ENCODE peak calls at places on chromosome 17, in eight cellular contexts. O is neural progenitor cell, G is A549, P is breast epithelium, W is heart left ventricle, F is right atrium auricular region, L is GM23248, X is thoracic aorta. C is an unnamed sample.
A peak's percentile ranks its signal among the peaks of the same experiment; 100 is the strongest.

GRCh38 chr17:66275651-66276050 is 26.8 kb upstream of the PRKCA start:
- DNase-seq in L (peak; percentile 98), P (peak; percentile 45), O (no peak), G (peak; percentile 97), W (no peak), F (no peak), X (peak; percentile 72), C (peak; percentile 65)

GRCh38 chr17:28897769-28898259 is 281 bp upstream of the FLOT2 start:
- DNase-seq in X (no peak), L (no peak), P (no peak), O (no peak), F (no peak), G (no peak), W (no peak), C (no peak)

GRCh38 chr17:19991252-19991885 is 13.7 kb upstream of the AKAP10 start:
- DNase-seq in F (peak; percentile 38), L (no peak), G (no peak), P (no peak), W (no peak), X (no peak), O (no peak), C (no peak)

GRCh38 chr17:55175788-55176425 is 88.9 kb upstream of the HLF start:
- DNase-seq in O (no peak), W (no peak), G (no peak), F (no peak), L (no peak), P (no peak), X (no peak), C (no peak)

GRCh38 chr17:50275279-50275678 is 1.0 kb downstream of the TMEM92 start:
- DNase-seq in O (no peak), P (no peak), L (no peak), W (no peak), X (no peak), F (no peak), G (no peak), C (no peak)

GRCh38 chr17:45073414-45074070 is 12.4 kb downstream of the NMT1 start:
- DNase-seq in W (no peak), X (no peak), P (no peak), L (peak; percentile 81), F (peak; percentile 74), G (no peak), O (no peak), C (no peak)

GRCh38 chr17:66904760-66905637 is 59.5 kb upstream of the CACNG4 start:
- DNase-seq in O (no peak), X (no peak), G (peak; percentile 86), P (peak; percentile 60), F (peak; percentile 58), L (peak; percentile 43), W (no peak), C (no peak)

GRCh38 chr17:36825113-36825955 is 111.9 kb upstream of the LHX1 start:
- DNase-seq in W (no peak), G (no peak), O (no peak), P (no peak), X (no peak), F (no peak), L (no peak), C (no peak)

GRCh38 chr17:47871048-47871447 is 20.1 kb upstream of the SP6 start:
- DNase-seq in O (no peak), G (no peak), F (no peak), P (no peak), X (no peak), L (no peak), W (no peak), C (no peak)

GRCh38 chr17:14373587-14374259 is 72.8 kb downstream of the HS3ST3B1 start:
- DNase-seq in L (peak; percentile 64), X (no peak), F (no peak), P (no peak), O (no peak), G (peak; percentile 10), W (no peak), C (no peak)

GRCh38 chr17:49132699-49133364 is at the start of gene B4GALNT2:
- DNase-seq in F (no peak), X (no peak), G (peak; percentile 28), L (peak; percentile 30), O (peak; percentile 71), W (no peak), P (no peak), C (no peak)

GRCh38 chr17:80826955-80827645 is 164.5 kb upstream of the CHMP6 start:
- DNase-seq in W (peak; percentile 61), P (peak; percentile 48), O (peak; percentile 39), L (peak; percentile 100), F (peak; percentile 90), G (peak; percentile 67), X (peak; percentile 84), C (peak; percentile 72)

GRCh38 chr17:17741346-17742023 is 60.2 kb downstream of the RAI1 start:
- DNase-seq in W (no peak), X (no peak), L (peak; percentile 62), O (peak; percentile 91), G (no peak), F (no peak), P (peak; percentile 64), C (no peak)

GRCh38 chr17:67506966-67507365 is 129.9 kb downstream of the PITPNC1 start:
- DNase-seq in O (no peak), L (peak; percentile 92), G (no peak), F (no peak), P (no peak), X (no peak), W (no peak), C (no peak)

GRCh38 chr17:78364436-78365281 is 4.8 kb upstream of the SOCS3 start:
- DNase-seq in O (peak; percentile 81), F (no peak), L (no peak), X (no peak), P (no peak), W (no peak), G (no peak), C (no peak)

GRCh38 chr17:59890720-59891119 is 2.0 kb downstream of the TUBD1 start:
- DNase-seq in G (peak; percentile 58), L (peak; percentile 67), X (no peak), W (no peak), P (no peak), F (no peak), O (no peak), C (no peak)

GRCh38 chr17:32267690-32268205 is 2.1 kb downstream of the RHBDL3 start:
- DNase-seq in L (no peak), P (no peak), O (peak; percentile 37), G (no peak), F (no peak), W (no peak), X (no peak), C (no peak)

GRCh38 chr17:51044964-51045363 is 75.7 kb downstream of the SPAG9 start:
- DNase-seq in O (peak; percentile 34), W (no peak), X (no peak), L (no peak), F (no peak), G (no peak), P (no peak), C (no peak)

GRCh38 chr17:30398328-30399041 is 19.8 kb downstream of the CPD start:
- DNase-seq in L (no peak), O (no peak), W (no peak), X (no peak), F (no peak), G (no peak), P (no peak), C (no peak)

GRCh38 chr17:18191967-18192366 is 8.3 kb downstream of the ALKBH5 start:
- DNase-seq in P (no peak), L (peak; percentile 50), W (no peak), O (no peak), F (no peak), X (no peak), G (no peak), C (no peak)

GRCh38 chr17:63696381-63696961 is 3.5 kb downstream of the LIMD2 start:
- DNase-seq in P (no peak), G (peak; percentile 71), W (no peak), F (no peak), X (no peak), O (peak; percentile 75), L (peak; percentile 60), C (no peak)
- H3K4me1 ChIP-seq in P (peaks cover 8% of the 10 kb centered on the region), G (peaks cover 6% of the 10 kb centered on the region), W (peaks cover 14% of the 10 kb centered on the region), F (peaks cover 35% of the 10 kb centered on the region), X (peaks cover 8% of the 10 kb centered on the region), O (peaks cover 16% of the 10 kb centered on the region), L (peaks cover 3% of the 10 kb centered on the region), C (peaks cover 7% of the 10 kb centered on the region)

DNA sequence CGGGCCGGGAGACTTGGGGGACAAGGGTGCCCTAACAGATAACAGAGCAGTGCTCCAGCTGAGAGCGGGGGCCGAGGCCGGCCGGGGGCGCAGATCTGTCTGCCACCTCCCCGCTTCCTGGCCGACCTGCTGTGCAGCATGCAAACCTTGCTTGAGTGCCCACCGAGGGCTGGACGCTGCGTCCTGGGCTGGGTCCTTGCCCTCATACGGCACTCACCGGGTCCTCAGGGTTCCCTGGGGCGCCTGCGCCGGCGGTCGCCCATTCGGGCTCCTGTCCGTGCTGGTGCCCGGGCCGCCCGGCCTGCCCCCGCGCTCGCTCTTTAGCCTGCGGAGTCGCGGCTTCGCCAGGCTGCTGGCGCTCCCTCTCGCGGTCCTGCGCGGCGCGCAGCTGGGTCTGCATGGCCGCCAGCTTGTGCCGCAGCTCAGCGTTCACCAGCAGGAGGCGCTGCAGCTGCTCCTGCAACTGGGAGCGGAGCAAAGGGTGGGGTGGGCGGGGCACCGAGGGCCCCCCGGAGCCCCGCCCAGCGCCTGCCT is 1.0 kb downstream of the RILP start:
- DNase-seq in P (peak; percentile 93), L (peak; percentile 97), F (peak; percentile 92), W (peak; percentile 98), O (peak; percentile 99), G (peak; percentile 97), X (peak; percentile 82), C (peak; percentile 86)
- H3K4me1 ChIP-seq in P (no peaks in the 10 kb centered on the region), L (peaks cover 14% of the 10 kb centered on the region), F (peaks cover 60% of the 10 kb centered on the region), W (peaks cover 31% of the 10 kb centered on the region), O (peaks cover 11% of the 10 kb centered on the region), G (peaks cover 36% of the 10 kb centered on the region), X (peaks cover 14% of the 10 kb centered on the region), C (peaks cover 4% of the 10 kb centered on the region)

DNA sequence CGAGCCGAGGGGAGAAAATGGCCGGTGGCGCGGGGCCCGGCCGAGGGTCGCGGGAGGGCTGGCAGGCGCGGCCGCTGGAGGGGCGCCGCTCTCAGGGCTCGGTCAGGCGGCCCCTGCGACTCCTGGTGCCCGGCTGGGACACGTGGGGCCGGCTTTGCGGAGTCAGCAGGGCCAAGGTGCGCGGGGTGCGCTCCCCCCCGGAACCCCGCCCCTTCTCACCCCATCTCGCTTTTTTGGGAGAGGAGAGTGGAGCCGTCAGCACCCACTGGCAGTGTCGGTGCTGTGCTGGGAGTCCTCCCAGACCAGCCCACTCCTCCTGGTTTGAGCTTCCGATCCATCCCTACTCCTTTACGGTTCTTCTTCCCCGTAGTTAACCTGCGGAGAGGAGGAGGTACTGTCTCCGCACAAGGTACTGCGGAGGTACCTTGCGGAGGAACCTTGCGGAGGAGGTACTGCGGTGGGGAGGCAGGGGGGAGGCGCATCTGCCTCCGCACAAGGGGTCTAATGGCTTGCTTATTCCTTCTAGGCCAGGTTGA is 19.0 kb upstream of the CBX8 start:
- DNase-seq in X (no peak), G (no peak), P (no peak), L (no peak), F (no peak), O (peak; percentile 42), W (no peak), C (no peak)
- H3K4me1 ChIP-seq in X (peaks cover 15% of the 10 kb centered on the region), G (peaks cover 24% of the 10 kb centered on the region), P (peaks cover 30% of the 10 kb centered on the region), L (no peaks in the 10 kb centered on the region), F (peaks cover 60% of the 10 kb centered on the region), O (peaks cover 28% of the 10 kb centered on the region), W (peaks cover 35% of the 10 kb centered on the region), C (peaks cover 21% of the 10 kb centered on the region)

DNA sequence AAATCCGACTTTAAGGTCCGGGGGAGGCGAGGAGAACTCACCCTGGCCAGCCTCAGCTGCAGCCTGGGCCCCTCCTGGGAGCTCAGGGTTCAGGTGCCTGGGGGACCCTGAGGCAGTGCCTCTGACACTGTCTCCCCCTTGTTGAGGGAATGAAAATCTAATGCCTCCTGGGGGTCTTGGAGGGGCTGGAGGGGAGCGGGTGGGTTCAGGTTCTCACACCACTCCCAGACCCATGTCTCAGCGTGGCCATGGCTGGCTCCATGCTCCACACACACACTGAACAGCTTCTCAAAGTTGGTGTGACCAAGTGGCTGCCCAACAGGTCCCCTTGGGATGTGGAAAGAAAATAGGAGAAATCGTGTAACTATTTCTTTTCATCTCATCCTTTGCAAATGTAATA is 903 bp upstream of the PRCD start:
- DNase-seq in F (no peak), X (no peak), L (no peak), O (no peak), G (no peak), P (no peak), W (no peak), C (no peak)
- H3K4me1 ChIP-seq in F (peaks cover 91% of the 10 kb centered on the region), X (peaks cover 4% of the 10 kb centered on the region), L (peaks cover 3% of the 10 kb centered on the region), O (peaks cover 29% of the 10 kb centered on the region), G (peaks cover 13% of the 10 kb centered on the region), P (no peaks in the 10 kb centered on the region), W (peaks cover 12% of the 10 kb centered on the region), C (peaks cover 14% of the 10 kb centered on the region)

C was measured in ascending aorta.